ENCODE peak calls at places on chromosomes 5 and 9, in six cellular contexts. L is A549, A is K562, Z is H1, F is HepG2, V is endothelial cell of umbilical vein. J is an unnamed sample.

GRCh38 chr5:23994581-23995370 is 487.4 kb downstream of the PRDM9 start:
- DNase-seq in L (peak; percentile 6), A (no peak), Z (no peak), F (peak; percentile 2), V (no peak), J (no peak)

GRCh38 chr5:123844873-123845272 is 332.9 kb downstream of the CSNK1G3 start:
- DNase-seq in L (no peak), A (no peak), Z (no peak), F (no peak), V (no peak), J (no peak)

GRCh38 chr5:135426102-135427082 is 20.8 kb downstream of the DCANP1 start:
- DNase-seq in L (peak; percentile 63), A (peak; percentile 73), Z (no peak), F (peak; percentile 66), V (peak; percentile 57), J (no peak)

GRCh38 chr5:96247097-96247675 is 185.9 kb downstream of the PCSK1 start:
- DNase-seq in L (no peak), A (no peak), Z (no peak), F (no peak), V (peak; percentile 26), J (no peak)

GRCh38 chr5:170589643-170590042 is 85.8 kb downstream of the KCNIP1 start:
- DNase-seq in L (no peak), A (no peak), Z (no peak), F (no peak), V (no peak), J (no peak)

GRCh38 chr5:95985249-95985648 is 23.6 kb upstream of the ELL2 start:
- DNase-seq in L (no peak), A (no peak), Z (no peak), F (no peak), V (no peak), J (no peak)

GRCh38 chr5:169162407-169162806 is 138.5 kb downstream of the SLIT3 start:
- DNase-seq in L (no peak), A (no peak), Z (no peak), F (no peak), V (peak; percentile 59), J (no peak)

GRCh38 chr9:94933429-94933828 is 206.9 kb downstream of the AOPEP start:
- DNase-seq in L (no peak), A (no peak), Z (no peak), F (no peak), V (no peak), J (no peak)

GRCh38 chr5:175658299-175659145 is 651 bp downstream of the HRH2 start:
- DNase-seq in L (no peak), A (no peak), Z (no peak), F (no peak), V (no peak), J (peak; percentile 52)

GRCh38 chr5:36462295-36463021 is 143.9 kb upstream of the SLC1A3 start:
- DNase-seq in L (no peak), A (no peak), Z (no peak), F (no peak), V (no peak), J (no peak)

GRCh38 chr5:179142434-179143198 is 82.4 kb downstream of the ZNF354C start:
- DNase-seq in L (no peak), A (no peak), Z (no peak), F (no peak), V (no peak), J (no peak)

GRCh38 chr9:68905129-68905528 is 108.8 kb downstream of the PRKACG start:
- DNase-seq in L (no peak), A (no peak), Z (no peak), F (no peak), V (no peak), J (no peak)

GRCh38 chr5:135324897-135325650 is 74.0 kb downstream of the MACROH2A1 start:
- DNase-seq in L (no peak), A (peak; percentile 53), Z (no peak), F (peak; percentile 87), V (no peak), J (no peak)

GRCh38 chr5:55547792-55548191 is 13.0 kb upstream of the PLPP1 start:
- DNase-seq in L (no peak), A (no peak), Z (no peak), F (peak; percentile 76), V (no peak), J (no peak)

GRCh38 chr9:15873573-15874177 is 320.8 kb downstream of the CCDC171 start:
- DNase-seq in L (peak; percentile 58), A (peak; percentile 30), Z (no peak), F (peak; percentile 33), V (peak; percentile 55), J (no peak)

GRCh38 chr9:137276757-137277328 is 683 bp upstream of the TOR4A start:
- DNase-seq in L (peak; percentile 79), A (peak; percentile 93), Z (no peak), F (peak; percentile 76), V (peak; percentile 45), J (peak; percentile 62)

GRCh38 chr5:107449369-107449768 is 221.4 kb downstream of the EFNA5 start:
- DNase-seq in L (no peak), A (no peak), Z (no peak), F (no peak), V (peak; percentile 53), J (no peak)

GRCh38 chr5:60374409-60374808 is 325.6 kb downstream of the DEPDC1B start:
- DNase-seq in L (no peak), A (no peak), Z (no peak), F (no peak), V (no peak), J (no peak)

GRCh38 chr9:6667633-6668280 is 22.2 kb upstream of the GLDC start:
- DNase-seq in L (peak; percentile 53), A (peak; percentile 37), Z (no peak), F (no peak), V (peak; percentile 46), J (no peak)

GRCh38 chr5:1004598-1005361 is 3.8 kb upstream of the NKD2 start:
- DNase-seq in L (peak; percentile 76), A (peak; percentile 88), Z (no peak), F (no peak), V (peak; percentile 28), J (peak; percentile 59)

GRCh38 chr9:116327702-116328440 is 174.3 kb downstream of the PAPPA start:
- DNase-seq in L (no peak), A (no peak), Z (no peak), F (no peak), V (no peak), J (no peak)

GRCh38 chr9:14111670-14112069 is 202.3 kb downstream of the NFIB start:
- DNase-seq in L (no peak), A (no peak), Z (no peak), F (no peak), V (peak; percentile 71), J (no peak)
- TF ChIP-seq JUN in L (no peak), A (no peak), Z (no peak), F (no peak), V (no peak), J (no peak)

DNA sequence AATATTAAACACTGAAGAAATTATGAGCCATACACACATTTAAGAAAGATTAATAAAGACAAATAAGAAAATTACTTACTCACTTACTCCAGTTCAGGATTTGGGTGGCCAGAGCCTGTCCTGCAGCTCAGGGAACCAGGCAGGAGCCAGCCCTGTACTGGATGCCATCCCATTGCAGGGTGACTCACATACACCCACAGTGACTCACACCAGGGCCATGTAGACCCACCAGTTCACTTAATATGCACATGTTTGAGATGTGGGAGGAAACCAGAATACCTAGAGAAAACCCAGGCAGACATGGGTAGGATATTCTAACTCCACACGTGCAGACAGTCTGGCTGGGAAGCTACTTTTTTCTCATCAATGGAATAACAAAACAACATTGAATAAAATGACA is 49.6 kb upstream of the ADRB2 start:
- DNase-seq in L (peak; percentile 12), A (no peak), Z (no peak), F (no peak), V (peak; percentile 41), J (no peak)
- TF ChIP-seq JUN in L (no peak), A (no peak), Z (no peak), F (no peak), V (peak; percentile 60), J (no peak)

GRCh38 chr5:81303563-81303962 is 2.2 kb downstream of the ZCCHC9 start:
- DNase-seq in L (no peak), A (no peak), Z (no peak), F (peak; percentile 20), V (no peak), J (no peak)
- TF ChIP-seq JUN in L (no peak), A (no peak), Z (no peak), F (no peak), V (no peak), J (no peak)

GRCh38 chr9:80775515-80775914 is 913.8 kb downstream of the TLE1 start:
- DNase-seq in L (no peak), A (no peak), Z (no peak), F (no peak), V (no peak), J (no peak)
- TF ChIP-seq JUN in L (no peak), A (no peak), Z (no peak), F (no peak), V (no peak), J (no peak)

GRCh38 chr5:139473105-139473504 is 2.3 kb downstream of the SMIM33 start:
- DNase-seq in L (no peak), A (no peak), Z (peak; percentile 38), F (no peak), V (no peak), J (peak; percentile 68)

GRCh38 chr5:139475865-139476651 is 5.3 kb downstream of the SMIM33 start:
- DNase-seq in L (no peak), A (no peak), Z (no peak), F (no peak), V (no peak), J (no peak)

GRCh38 chr5:139473565-139473964 is 2.8 kb downstream of the SMIM33 start:
- DNase-seq in L (no peak), A (no peak), Z (no peak), F (no peak), V (peak; percentile 64), J (no peak)

GRCh38 chr5:139472410-139473030 is 1.7 kb downstream of the SMIM33 start:
- DNase-seq in L (no peak), A (no peak), Z (no peak), F (no peak), V (no peak), J (no peak)

DNA sequence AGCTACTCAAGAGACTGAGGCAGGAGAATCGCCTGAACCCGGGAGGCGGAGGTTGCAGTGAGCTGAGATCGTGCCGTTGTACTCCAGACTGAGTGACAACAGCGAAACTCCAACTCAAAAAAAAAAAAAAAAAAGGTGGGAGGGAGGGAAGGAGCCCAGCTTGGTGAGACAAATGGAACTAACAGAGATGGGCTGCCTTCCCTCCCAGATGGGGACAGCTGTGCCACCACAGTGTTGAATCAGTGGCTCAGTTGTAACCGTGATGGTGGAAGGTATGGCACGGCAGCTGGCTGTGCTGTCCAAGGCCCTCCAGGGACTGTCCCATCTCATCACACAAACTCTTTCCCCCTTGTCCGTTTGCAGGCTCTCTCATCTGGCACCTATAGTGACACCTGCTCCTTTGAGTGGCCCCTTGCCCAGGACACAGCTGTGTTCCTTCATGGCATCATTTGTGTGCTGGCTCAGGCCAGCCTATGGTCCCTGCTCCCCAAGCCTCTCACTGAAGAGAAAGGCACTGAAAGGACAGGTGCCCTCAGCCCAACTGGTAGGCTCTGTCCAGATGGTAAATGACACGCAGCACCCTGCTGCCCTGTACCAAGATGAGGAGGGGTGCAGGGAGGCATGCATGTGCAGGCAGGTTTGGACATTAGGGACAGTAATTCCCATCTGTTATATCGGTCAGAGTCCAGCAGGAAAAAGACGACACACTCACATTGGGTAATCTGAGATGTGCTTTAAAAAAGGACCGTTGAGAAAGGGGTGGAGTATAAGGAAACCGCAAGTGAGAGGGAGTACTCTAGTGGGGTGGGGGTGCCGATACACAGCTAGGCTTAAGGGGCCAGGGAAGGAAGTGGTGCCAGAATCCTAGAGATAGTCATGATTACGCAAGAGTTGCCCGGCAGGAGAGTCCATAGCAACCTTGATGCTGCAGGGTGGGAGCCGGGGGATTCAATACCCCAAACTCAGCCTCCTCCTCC is 4.3 kb downstream of the SMIM33 start:
- DNase-seq in L (no peak), A (peak; percentile 93), Z (no peak), F (no peak), V (no peak), J (no peak)
- TF ChIP-seq JUN in L (no peak), A (peak; percentile 33), Z (no peak), F (no peak), V (no peak), J (no peak)